ENCODE peak calls at places on chromosomes 4 and X, in six cellular contexts. C is right lobe of liver, G is upper lobe of right lung, K is cardiac muscle cell, X is body of pancreas, U is RWPE2. Q is an unnamed sample.

GRCh38 chrX:50036481-50036880 is 114.1 kb downstream of the CLCN5 start:
- DNase-seq in C (no peak), G (no peak), K (peak; percentile 6), X (no peak), U (no peak), Q (no peak)

GRCh38 chrX:105945266-105945665 is 93.3 kb downstream of the SERPINA7 start:
- DNase-seq in C (no peak), G (no peak), K (no peak), X (no peak), U (no peak), Q (no peak)

GRCh38 chr4:121147923-121148443 is 16.1 kb downstream of the TNIP3 start:
- DNase-seq in C (no peak), G (no peak), K (peak; percentile 15), X (no peak), U (no peak), Q (no peak)

GRCh38 chrX:33923262-33923661 is 208.9 kb downstream of the FAM47A start:
- DNase-seq in C (no peak), G (no peak), K (no peak), X (no peak), U (no peak), Q (no peak)

GRCh38 chr4:121246698-121247097 is 82.6 kb upstream of the TNIP3 start:
- DNase-seq in C (no peak), G (no peak), K (no peak), X (no peak), U (no peak), Q (no peak)

GRCh38 chrX:8288590-8288989 is 117.5 kb upstream of the VCX2 start:
- DNase-seq in C (no peak), G (no peak), K (no peak), X (no peak), U (no peak), Q (no peak)

GRCh38 chr4:2082118-2082517 is 23.0 kb downstream of the NAT8L start:
- DNase-seq in C (no peak), G (peak; percentile 33), K (no peak), X (no peak), U (peak; percentile 31), Q (peak; percentile 1)

GRCh38 chr4:115803825-115804224 is 690.4 kb upstream of the NDST4 start:
- DNase-seq in C (no peak), G (no peak), K (no peak), X (no peak), U (no peak), Q (no peak)

GRCh38 chr4:11451720-11452119 is 23.0 kb upstream of the HS3ST1 start:
- DNase-seq in C (no peak), G (no peak), K (no peak), X (no peak), U (no peak), Q (no peak)

GRCh38 chrX:39855748-39856129 is 242.0 kb downstream of the BCOR start:
- DNase-seq in C (no peak), G (no peak), K (peak; percentile 26), X (no peak), U (no peak), Q (peak; percentile 60)

GRCh38 chr4:174154455-174154854 is 129.0 kb downstream of the FBXO8 start:
- DNase-seq in C (no peak), G (no peak), K (peak; percentile 69), X (peak; percentile 17), U (no peak), Q (no peak)

GRCh38 chr4:3485011-3485881 is 22.1 kb downstream of the DOK7 start:
- DNase-seq in C (no peak), G (no peak), K (no peak), X (no peak), U (no peak), Q (no peak)

GRCh38 chrX:13658602-13659001 is 5.7 kb downstream of the TCEANC start:
- DNase-seq in C (no peak), G (no peak), K (peak; percentile 68), X (no peak), U (no peak), Q (no peak)

GRCh38 chrX:97987979-97988378 is 1104.3 kb downstream of the RPA4 start:
- DNase-seq in C (no peak), G (no peak), K (no peak), X (no peak), U (no peak), Q (no peak)

GRCh38 chrX:154325541-154325940 is 29.9 kb downstream of the TKTL1 start:
- DNase-seq in C (no peak), G (no peak), K (peak; percentile 54), X (no peak), U (no peak), Q (peak; percentile 54)

GRCh38 chr4:174120446-174121142 is 162.9 kb downstream of the FBXO8 start:
- DNase-seq in C (no peak), G (no peak), K (peak; percentile 92), X (peak; percentile 54), U (no peak), Q (peak; percentile 44)

GRCh38 chr4:81521708-81522107 is 50.0 kb upstream of the RASGEF1B start:
- DNase-seq in C (no peak), G (no peak), K (no peak), X (no peak), U (no peak), Q (no peak)

GRCh38 chr4:73648478-73648877 is 28.2 kb upstream of the RASSF6 start:
- DNase-seq in C (no peak), G (no peak), K (no peak), X (no peak), U (no peak), Q (no peak)

GRCh38 chrX:80022363-80023031 is 7.9 kb downstream of the TBX22 start:
- DNase-seq in C (no peak), G (no peak), K (no peak), X (no peak), U (no peak), Q (no peak)

GRCh38 chr4:36385951-36386561 is 104.6 kb downstream of the DTHD1 start:
- DNase-seq in C (no peak), G (no peak), K (no peak), X (peak; percentile 30), U (no peak), Q (no peak)

GRCh38 chr4:147354271-147354670 is 126.6 kb upstream of the EDNRA start:
- DNase-seq in C (no peak), G (no peak), K (no peak), X (no peak), U (no peak), Q (no peak)

GRCh38 chr4:26856906-26857277 is 3.7 kb upstream of the STIM2 start:
- DNase-seq in C (no peak), G (no peak), K (no peak), X (no peak), U (no peak), Q (no peak)

GRCh38 chr4:169677150-169677732 is 56.9 kb downstream of the CLCN3 start:
- DNase-seq in C (no peak), G (no peak), K (no peak), X (no peak), U (no peak), Q (no peak)

GRCh38 chrX:552496-552895 is 78.1 kb upstream of the SHOX start:
- DNase-seq in C (no peak), G (no peak), K (no peak), X (no peak), U (no peak), Q (no peak)

GRCh38 chr4:86927843-86928395 is 6.9 kb upstream of the AFF1 start:
- DNase-seq in C (no peak), G (no peak), K (peak; percentile 98), X (peak; percentile 59), U (peak; percentile 72), Q (peak; percentile 68)

GRCh38 chrX:15750611-15751159 is 12.6 kb downstream of the CA5B start:
- DNase-seq in C (no peak), G (no peak), K (no peak), X (no peak), U (no peak), Q (no peak)

GRCh38 chr4:1234811-1235292 is 14.1 kb downstream of the CTBP1 start:
- DNase-seq in C (peak; percentile 42), G (peak; percentile 50), K (no peak), X (no peak), U (peak; percentile 31), Q (no peak)

GRCh38 chr4:25842229-25842840 is 20.5 kb downstream of the SEL1L3 start:
- DNase-seq in C (no peak), G (no peak), K (no peak), X (no peak), U (no peak), Q (no peak)

GRCh38 chrX:1597345-1598020 is 6.1 kb downstream of the AKAP17A start:
- DNase-seq in C (peak; percentile 32), G (peak; percentile 56), K (no peak), X (no peak), U (peak; percentile 70), Q (no peak)

GRCh38 chrX:1598021-1598875 is 6.8 kb downstream of the AKAP17A start:
- DNase-seq in C (no peak), G (peak; percentile 58), K (no peak), X (no peak), U (peak; percentile 70), Q (no peak)

GRCh38 chrX:1601051-1601767 is 9.8 kb downstream of the AKAP17A start:
- DNase-seq in C (peak; percentile 47), G (peak; percentile 58), K (no peak), X (no peak), U (peak; percentile 77), Q (no peak)

GRCh38 chrX:1600406-1601050 is 9.1 kb downstream of the AKAP17A start:
- DNase-seq in C (peak; percentile 53), G (peak; percentile 62), K (no peak), X (no peak), U (peak; percentile 74), Q (no peak)

GRCh38 chrX:1598876-1599790 is 7.7 kb downstream of the AKAP17A start:
- DNase-seq in C (no peak), G (peak; percentile 38), K (no peak), X (no peak), U (peak; percentile 46), Q (no peak)
- H3K36me3 ChIP-seq in C (peaks cover 78% of the 10 kb centered on the region), G (peaks cover 89% of the 10 kb centered on the region), K (peaks cover 32% of the 10 kb centered on the region), X (peaks cover 58% of the 10 kb centered on the region), U (peaks cover 93% of the 10 kb centered on the region), Q (peaks cover 88% of the 10 kb centered on the region)

GRCh38 chr4:99564921-99565320 is 1.1 kb upstream of the TRMT10A start:
- DNase-seq in C (no peak), G (no peak), K (no peak), X (no peak), U (no peak), Q (no peak)
- H3K4me3 ChIP-seq in C (no peak overlapping the region), G (no peak overlapping the region), K (no peak overlapping the region), X (no peak overlapping the region), U (no peak overlapping the region), Q (no peak overlapping the region)

GRCh38 chrX:1599791-1600405 is 8.5 kb downstream of the AKAP17A start:
- DNase-seq in C (no peak), G (peak; percentile 58), K (no peak), X (no peak), U (peak; percentile 73), Q (no peak)
- H3K36me3 ChIP-seq in C (peaks cover 70% of the 10 kb centered on the region), G (peaks cover 81% of the 10 kb centered on the region), K (peaks cover 26% of the 10 kb centered on the region), X (peaks cover 57% of the 10 kb centered on the region), U (peaks cover 88% of the 10 kb centered on the region), Q (peaks cover 83% of the 10 kb centered on the region)

GRCh38 chr4:134465417-134465816 is 263.8 kb upstream of the PABPC4L start:
- DNase-seq in C (no peak), G (no peak), K (no peak), X (no peak), U (no peak), Q (no peak)
- H3K4me3 ChIP-seq in C (no peak overlapping the region), G (no peak overlapping the region), K (no peak overlapping the region), X (no peak overlapping the region), U (no peak overlapping the region), Q (no peak overlapping the region)

Q was measured in SJSA1.